ENCODE peak calls at places on chromosomes 7 and 10, in seven cellular contexts. One of them, this sample, is unnamed.

GRCh38 chr10:114758331-114758730 is 63.2 kb upstream of the FHIP2A start:
- DNase-seq in A549: no peak
- DNase-seq in heart right ventricle: no peak
- DNase-seq in hypothalamus: no peak
- DNase-seq in DND-41: no peak
- DNase-seq in HEK293T: no peak
- DNase-seq in activated CD4-positive, alpha-beta T cell treated with anti-CD3 and anti-CD28 coated beads, Interleukin-2, amount 50 U/mL, for 24 hours: no peak
- DNase-seq in this sample: no peak

GRCh38 chr10:115093286-115093775 is at the start of gene ATRNL1:
- DNase-seq in A549: no peak
- DNase-seq in heart right ventricle: peak
- DNase-seq in hypothalamus: no peak
- DNase-seq in DND-41: no peak
- DNase-seq in HEK293T: peak
- DNase-seq in activated CD4-positive, alpha-beta T cell treated with anti-CD3 and anti-CD28 coated beads, Interleukin-2, amount 50 U/mL, for 24 hours: no peak
- DNase-seq in this sample: peak

GRCh38 chr7:128260069-128260468 is 19.0 kb downstream of the LEP start:
- DNase-seq in A549: no peak
- DNase-seq in heart right ventricle: no peak
- DNase-seq in hypothalamus: no peak
- DNase-seq in DND-41: no peak
- DNase-seq in HEK293T: no peak
- DNase-seq in activated CD4-positive, alpha-beta T cell treated with anti-CD3 and anti-CD28 coated beads, Interleukin-2, amount 50 U/mL, for 24 hours: no peak
- DNase-seq in this sample: no peak

GRCh38 chr10:59068581-59069191 is 107.8 kb upstream of the PHYHIPL start:
- DNase-seq in A549: no peak
- DNase-seq in heart right ventricle: no peak
- DNase-seq in hypothalamus: no peak
- DNase-seq in DND-41: no peak
- DNase-seq in HEK293T: no peak
- DNase-seq in activated CD4-positive, alpha-beta T cell treated with anti-CD3 and anti-CD28 coated beads, Interleukin-2, amount 50 U/mL, for 24 hours: no peak
- DNase-seq in this sample: no peak

GRCh38 chr10:95906675-95907453 is 911 bp upstream of the CC2D2B start:
- DNase-seq in A549: peak
- DNase-seq in heart right ventricle: no peak
- DNase-seq in hypothalamus: no peak
- DNase-seq in DND-41: peak
- DNase-seq in HEK293T: peak
- DNase-seq in activated CD4-positive, alpha-beta T cell treated with anti-CD3 and anti-CD28 coated beads, Interleukin-2, amount 50 U/mL, for 24 hours: peak
- DNase-seq in this sample: peak

GRCh38 chr10:45424668-45425404 is 50.8 kb downstream of the ALOX5 start:
- DNase-seq in A549: no peak
- DNase-seq in heart right ventricle: no peak
- DNase-seq in hypothalamus: no peak
- DNase-seq in DND-41: no peak
- DNase-seq in HEK293T: no peak
- DNase-seq in activated CD4-positive, alpha-beta T cell treated with anti-CD3 and anti-CD28 coated beads, Interleukin-2, amount 50 U/mL, for 24 hours: no peak
- DNase-seq in this sample: no peak

GRCh38 chr7:137169282-137169698 is 174.2 kb downstream of the PTN start:
- DNase-seq in A549: no peak
- DNase-seq in heart right ventricle: peak
- DNase-seq in hypothalamus: peak
- DNase-seq in DND-41: no peak
- DNase-seq in HEK293T: peak
- DNase-seq in activated CD4-positive, alpha-beta T cell treated with anti-CD3 and anti-CD28 coated beads, Interleukin-2, amount 50 U/mL, for 24 hours: no peak
- DNase-seq in this sample: peak

GRCh38 chr10:71234970-71235681 is 22.8 kb downstream of the UNC5B start:
- DNase-seq in A549: no peak
- DNase-seq in heart right ventricle: peak
- DNase-seq in hypothalamus: no peak
- DNase-seq in DND-41: no peak
- DNase-seq in HEK293T: peak
- DNase-seq in activated CD4-positive, alpha-beta T cell treated with anti-CD3 and anti-CD28 coated beads, Interleukin-2, amount 50 U/mL, for 24 hours: no peak
- DNase-seq in this sample: peak

GRCh38 chr7:15685358-15686181 is 913 bp downstream of the MEOX2 start:
- DNase-seq in A549: no peak
- DNase-seq in heart right ventricle: peak
- DNase-seq in hypothalamus: no peak
- DNase-seq in DND-41: no peak
- DNase-seq in HEK293T: no peak
- DNase-seq in activated CD4-positive, alpha-beta T cell treated with anti-CD3 and anti-CD28 coated beads, Interleukin-2, amount 50 U/mL, for 24 hours: no peak
- DNase-seq in this sample: peak

GRCh38 chr7:37117261-37117660 is 331.4 kb downstream of the ELMO1 start:
- DNase-seq in A549: no peak
- DNase-seq in heart right ventricle: no peak
- DNase-seq in hypothalamus: no peak
- DNase-seq in DND-41: no peak
- DNase-seq in HEK293T: no peak
- DNase-seq in activated CD4-positive, alpha-beta T cell treated with anti-CD3 and anti-CD28 coated beads, Interleukin-2, amount 50 U/mL, for 24 hours: no peak
- DNase-seq in this sample: no peak

GRCh38 chr7:75565129-75565528 is 73.0 kb downstream of the SPDYE5 start:
- DNase-seq in A549: no peak
- DNase-seq in heart right ventricle: no peak
- DNase-seq in hypothalamus: no peak
- DNase-seq in DND-41: no peak
- DNase-seq in HEK293T: no peak
- DNase-seq in activated CD4-positive, alpha-beta T cell treated with anti-CD3 and anti-CD28 coated beads, Interleukin-2, amount 50 U/mL, for 24 hours: no peak
- DNase-seq in this sample: peak

GRCh38 chr7:132044247-132044646 is 487.8 kb upstream of the PODXL start:
- DNase-seq in A549: no peak
- DNase-seq in heart right ventricle: no peak
- DNase-seq in hypothalamus: no peak
- DNase-seq in DND-41: no peak
- DNase-seq in HEK293T: no peak
- DNase-seq in activated CD4-positive, alpha-beta T cell treated with anti-CD3 and anti-CD28 coated beads, Interleukin-2, amount 50 U/mL, for 24 hours: no peak
- DNase-seq in this sample: no peak

GRCh38 chr10:35355971-35356724 is 19.8 kb downstream of the CCNY start:
- DNase-seq in A549: no peak
- DNase-seq in heart right ventricle: no peak
- DNase-seq in hypothalamus: no peak
- DNase-seq in DND-41: no peak
- DNase-seq in HEK293T: no peak
- DNase-seq in activated CD4-positive, alpha-beta T cell treated with anti-CD3 and anti-CD28 coated beads, Interleukin-2, amount 50 U/mL, for 24 hours: no peak
- DNase-seq in this sample: no peak

GRCh38 chr10:36331121-36331520 is 689.0 kb upstream of the FZD8 start:
- DNase-seq in A549: no peak
- DNase-seq in heart right ventricle: no peak
- DNase-seq in hypothalamus: no peak
- DNase-seq in DND-41: no peak
- DNase-seq in HEK293T: no peak
- DNase-seq in activated CD4-positive, alpha-beta T cell treated with anti-CD3 and anti-CD28 coated beads, Interleukin-2, amount 50 U/mL, for 24 hours: no peak
- DNase-seq in this sample: no peak

GRCh38 chr10:98266647-98267046 is 1.3 kb downstream of the LOXL4 start:
- DNase-seq in A549: no peak
- DNase-seq in heart right ventricle: no peak
- DNase-seq in hypothalamus: no peak
- DNase-seq in DND-41: no peak
- DNase-seq in HEK293T: no peak
- DNase-seq in activated CD4-positive, alpha-beta T cell treated with anti-CD3 and anti-CD28 coated beads, Interleukin-2, amount 50 U/mL, for 24 hours: no peak
- DNase-seq in this sample: no peak

GRCh38 chr7:90945104-90945752 is 319.0 kb upstream of the FZD1 start:
- DNase-seq in A549: no peak
- DNase-seq in heart right ventricle: no peak
- DNase-seq in hypothalamus: no peak
- DNase-seq in DND-41: no peak
- DNase-seq in HEK293T: no peak
- DNase-seq in activated CD4-positive, alpha-beta T cell treated with anti-CD3 and anti-CD28 coated beads, Interleukin-2, amount 50 U/mL, for 24 hours: no peak
- DNase-seq in this sample: no peak

GRCh38 chr10:114715171-114715670 is 57.1 kb upstream of the ABLIM1 start:
- DNase-seq in A549: no peak
- DNase-seq in heart right ventricle: no peak
- DNase-seq in hypothalamus: no peak
- DNase-seq in DND-41: no peak
- DNase-seq in HEK293T: no peak
- DNase-seq in activated CD4-positive, alpha-beta T cell treated with anti-CD3 and anti-CD28 coated beads, Interleukin-2, amount 50 U/mL, for 24 hours: no peak
- DNase-seq in this sample: no peak

GRCh38 chr10:88106348-88106747 is 242.9 kb downstream of the PTEN start:
- DNase-seq in A549: no peak
- DNase-seq in heart right ventricle: no peak
- DNase-seq in hypothalamus: no peak
- DNase-seq in DND-41: no peak
- DNase-seq in HEK293T: no peak
- DNase-seq in activated CD4-positive, alpha-beta T cell treated with anti-CD3 and anti-CD28 coated beads, Interleukin-2, amount 50 U/mL, for 24 hours: no peak
- DNase-seq in this sample: no peak

GRCh38 chr7:30074422-30075030 is 46.3 kb downstream of the PLEKHA8 start:
- DNase-seq in A549: no peak
- DNase-seq in heart right ventricle: no peak
- DNase-seq in hypothalamus: no peak
- DNase-seq in DND-41: no peak
- DNase-seq in HEK293T: peak
- DNase-seq in activated CD4-positive, alpha-beta T cell treated with anti-CD3 and anti-CD28 coated beads, Interleukin-2, amount 50 U/mL, for 24 hours: no peak
- DNase-seq in this sample: no peak

GRCh38 chr10:117535752-117536358 is 6.7 kb upstream of the EMX2 start:
- DNase-seq in A549: no peak
- DNase-seq in heart right ventricle: no peak
- DNase-seq in hypothalamus: no peak
- DNase-seq in DND-41: no peak
- DNase-seq in HEK293T: no peak
- DNase-seq in activated CD4-positive, alpha-beta T cell treated with anti-CD3 and anti-CD28 coated beads, Interleukin-2, amount 50 U/mL, for 24 hours: no peak
- DNase-seq in this sample: no peak

GRCh38 chr10:123999261-123999660 is 94.1 kb downstream of the CHST15 start:
- DNase-seq in A549: no peak
- DNase-seq in heart right ventricle: no peak
- DNase-seq in hypothalamus: no peak
- DNase-seq in DND-41: no peak
- DNase-seq in HEK293T: no peak
- DNase-seq in activated CD4-positive, alpha-beta T cell treated with anti-CD3 and anti-CD28 coated beads, Interleukin-2, amount 50 U/mL, for 24 hours: no peak
- DNase-seq in this sample: no peak

GRCh38 chr10:63573068-63573697 is 52.0 kb downstream of the REEP3 start:
- DNase-seq in A549: no peak
- DNase-seq in heart right ventricle: no peak
- DNase-seq in hypothalamus: no peak
- DNase-seq in DND-41: no peak
- DNase-seq in HEK293T: no peak
- DNase-seq in activated CD4-positive, alpha-beta T cell treated with anti-CD3 and anti-CD28 coated beads, Interleukin-2, amount 50 U/mL, for 24 hours: no peak
- DNase-seq in this sample: peak

GRCh38 chr10:102624751-102625330 is 19.4 kb upstream of the TRIM8 start:
- DNase-seq in A549: no peak
- DNase-seq in heart right ventricle: no peak
- DNase-seq in hypothalamus: no peak
- DNase-seq in DND-41: no peak
- DNase-seq in HEK293T: no peak
- DNase-seq in activated CD4-positive, alpha-beta T cell treated with anti-CD3 and anti-CD28 coated beads, Interleukin-2, amount 50 U/mL, for 24 hours: no peak
- DNase-seq in this sample: no peak

GRCh38 chr10:101014230-101014884 is 14.7 kb downstream of the LZTS2 start:
- DNase-seq in A549: peak
- DNase-seq in heart right ventricle: peak
- DNase-seq in hypothalamus: peak
- DNase-seq in DND-41: peak
- DNase-seq in HEK293T: peak
- DNase-seq in activated CD4-positive, alpha-beta T cell treated with anti-CD3 and anti-CD28 coated beads, Interleukin-2, amount 50 U/mL, for 24 hours: peak
- DNase-seq in this sample: peak

GRCh38 chr7:50341709-50342108 is 37.2 kb downstream of the IKZF1 start:
- DNase-seq in A549: no peak
- DNase-seq in heart right ventricle: no peak
- DNase-seq in hypothalamus: no peak
- DNase-seq in DND-41: no peak
- DNase-seq in HEK293T: no peak
- DNase-seq in activated CD4-positive, alpha-beta T cell treated with anti-CD3 and anti-CD28 coated beads, Interleukin-2, amount 50 U/mL, for 24 hours: no peak
- DNase-seq in this sample: no peak

GRCh38 chr10:3528271-3528670 is 256.7 kb downstream of the KLF6 start:
- DNase-seq in A549: no peak
- DNase-seq in heart right ventricle: no peak
- DNase-seq in hypothalamus: no peak
- DNase-seq in DND-41: no peak
- DNase-seq in HEK293T: no peak
- DNase-seq in activated CD4-positive, alpha-beta T cell treated with anti-CD3 and anti-CD28 coated beads, Interleukin-2, amount 50 U/mL, for 24 hours: no peak
- DNase-seq in this sample: no peak

GRCh38 chr7:84677386-84677785 is 482.8 kb upstream of the SEMA3A start:
- DNase-seq in A549: no peak
- DNase-seq in heart right ventricle: no peak
- DNase-seq in hypothalamus: no peak
- DNase-seq in DND-41: no peak
- DNase-seq in HEK293T: no peak
- DNase-seq in activated CD4-positive, alpha-beta T cell treated with anti-CD3 and anti-CD28 coated beads, Interleukin-2, amount 50 U/mL, for 24 hours: no peak
- DNase-seq in this sample: no peak

GRCh38 chr7:128875523-128875948 is 12.9 kb downstream of the ATP6V1F start:
- DNase-seq in A549: no peak
- DNase-seq in heart right ventricle: no peak
- DNase-seq in hypothalamus: no peak
- DNase-seq in DND-41: no peak
- DNase-seq in HEK293T: no peak
- DNase-seq in activated CD4-positive, alpha-beta T cell treated with anti-CD3 and anti-CD28 coated beads, Interleukin-2, amount 50 U/mL, for 24 hours: no peak
- DNase-seq in this sample: no peak

GRCh38 chr7:152435384-152436278 is at the start of gene KMT2C:
- DNase-seq in A549: no peak
- DNase-seq in heart right ventricle: peak
- DNase-seq in hypothalamus: no peak
- DNase-seq in DND-41: peak
- DNase-seq in HEK293T: peak
- DNase-seq in activated CD4-positive, alpha-beta T cell treated with anti-CD3 and anti-CD28 coated beads, Interleukin-2, amount 50 U/mL, for 24 hours: peak
- DNase-seq in this sample: peak

GRCh38 chr7:66356277-66356721 is 151.2 kb downstream of the TPST1 start:
- DNase-seq in A549: no peak
- DNase-seq in heart right ventricle: no peak
- DNase-seq in hypothalamus: no peak
- DNase-seq in DND-41: no peak
- DNase-seq in HEK293T: no peak
- DNase-seq in activated CD4-positive, alpha-beta T cell treated with anti-CD3 and anti-CD28 coated beads, Interleukin-2, amount 50 U/mL, for 24 hours: no peak
- DNase-seq in this sample: no peak

GRCh38 chr7:133932591-133932990 is 194.5 kb upstream of the LRGUK start:
- DNase-seq in A549: no peak
- DNase-seq in heart right ventricle: no peak
- DNase-seq in hypothalamus: no peak
- DNase-seq in DND-41: no peak
- DNase-seq in HEK293T: no peak
- DNase-seq in activated CD4-positive, alpha-beta T cell treated with anti-CD3 and anti-CD28 coated beads, Interleukin-2, amount 50 U/mL, for 24 hours: no peak
- DNase-seq in this sample: no peak

GRCh38 chr7:26723140-26723539 is 141.2 kb downstream of the SKAP2 start:
- DNase-seq in A549: no peak
- DNase-seq in heart right ventricle: no peak
- DNase-seq in hypothalamus: no peak
- DNase-seq in DND-41: no peak
- DNase-seq in HEK293T: no peak
- DNase-seq in activated CD4-positive, alpha-beta T cell treated with anti-CD3 and anti-CD28 coated beads, Interleukin-2, amount 50 U/mL, for 24 hours: no peak
- DNase-seq in this sample: no peak

GRCh38 chr7:22935269-22935668 is 78.7 kb downstream of the HYCC1 start:
- DNase-seq in A549: no peak
- DNase-seq in heart right ventricle: no peak
- DNase-seq in hypothalamus: no peak
- DNase-seq in DND-41: no peak
- DNase-seq in HEK293T: no peak
- DNase-seq in activated CD4-positive, alpha-beta T cell treated with anti-CD3 and anti-CD28 coated beads, Interleukin-2, amount 50 U/mL, for 24 hours: no peak
- DNase-seq in this sample: no peak

This sample was measured in AG08396.